ENCODE peak calls at places on chromosomes 16 and 17, in ten cellular contexts. J is activated CD4-positive, alpha-beta T cell treated with anti-CD3 and anti-CD28 coated beads for 24 hours; A is fibroblast of pulmonary artery; R is EH; V is RWPE1; C is NCI-H2081; Z is neural crest cell; T is NCI-H2107; X is RPMI7951; D is T-helper 1 cell. P is an unnamed sample.

GRCh38 chr17:64707077-64707591 is 45.0 kb upstream of the SMURF2 start:
- DNase-seq in J (no peak), A (peak), R (peak), V (peak), C (no peak), Z (no peak), T (no peak), X (peak), D (no peak), P (peak)

GRCh38 chr17:36943250-36944220 is 5.2 kb upstream of the AATF start:
- DNase-seq in J (no peak), A (no peak), R (no peak), V (no peak), C (no peak), Z (no peak), T (no peak), X (no peak), D (no peak), P (no peak)

GRCh38 chr16:30793508-30794069 is 6.6 kb upstream of the ZNF629 start:
- DNase-seq in J (no peak), A (no peak), R (no peak), V (no peak), C (no peak), Z (no peak), T (no peak), X (no peak), D (no peak), P (no peak)

GRCh38 chr16:69294051-69294450 is 17.1 kb upstream of the VPS4A start:
- DNase-seq in J (no peak), A (no peak), R (peak), V (no peak), C (no peak), Z (no peak), T (no peak), X (no peak), D (no peak), P (no peak)

GRCh38 chr16:1432388-1433262 is 1.7 kb downstream of the PERCC1 start:
- DNase-seq in J (no peak), A (no peak), R (no peak), V (no peak), C (no peak), Z (no peak), T (no peak), X (no peak), D (no peak), P (no peak)

GRCh38 chr16:78768226-78768625 is 668.8 kb downstream of the WWOX start:
- DNase-seq in J (no peak), A (no peak), R (no peak), V (no peak), C (no peak), Z (no peak), T (no peak), X (no peak), D (no peak), P (no peak)

GRCh38 chr17:31558748-31559646 is 167.5 kb downstream of the RAB11FIP4 start:
- DNase-seq in J (peak), A (peak), R (peak), V (peak), C (peak), Z (peak), T (no peak), X (peak), D (peak), P (peak)

GRCh38 chr16:86585821-86586611 is 7.7 kb downstream of the FOXL1 start:
- DNase-seq in J (no peak), A (no peak), R (peak), V (no peak), C (no peak), Z (no peak), T (no peak), X (peak), D (no peak), P (no peak)

GRCh38 chr16:4847774-4848587 is 700 bp downstream of the UBN1 start:
- DNase-seq in J (peak), A (peak), R (peak), V (peak), C (no peak), Z (peak), T (peak), X (peak), D (peak), P (peak)

GRCh38 chr17:67601897-67602296 is 115.8 kb upstream of the NOL11 start:
- DNase-seq in J (no peak), A (peak), R (no peak), V (no peak), C (no peak), Z (no peak), T (no peak), X (peak), D (no peak), P (no peak)

GRCh38 chr17:62681061-62681938 is 53.8 kb downstream of the MRC2 start:
- DNase-seq in J (no peak), A (no peak), R (no peak), V (no peak), C (no peak), Z (no peak), T (no peak), X (no peak), D (no peak), P (no peak)

GRCh38 chr17:77498875-77499698 is 358.3 kb downstream of the SEC14L1 start:
- DNase-seq in J (no peak), A (no peak), R (no peak), V (no peak), C (no peak), Z (no peak), T (no peak), X (no peak), D (no peak), P (no peak)

GRCh38 chr17:68749742-68750562 is 148.8 kb upstream of the FAM20A start:
- DNase-seq in J (no peak), A (no peak), R (no peak), V (no peak), C (no peak), Z (no peak), T (no peak), X (no peak), D (no peak), P (no peak)

GRCh38 chr17:61427567-61427966 is 24.7 kb upstream of the TBX4 start:
- DNase-seq in J (no peak), A (no peak), R (no peak), V (no peak), C (no peak), Z (no peak), T (no peak), X (no peak), D (no peak), P (no peak)

GRCh38 chr16:49276646-49277385 is 4.8 kb downstream of the CBLN1 start:
- DNase-seq in J (no peak), A (no peak), R (no peak), V (no peak), C (no peak), Z (no peak), T (no peak), X (no peak), D (no peak), P (no peak)

GRCh38 chr16:71574702-71575101 is 2.2 kb downstream of the TAT start:
- DNase-seq in J (no peak), A (no peak), R (no peak), V (no peak), C (no peak), Z (no peak), T (no peak), X (no peak), D (no peak), P (no peak)

GRCh38 chr16:81216706-81217105 is 21.8 kb upstream of the BCO1 start:
- DNase-seq in J (no peak), A (no peak), R (no peak), V (no peak), C (no peak), Z (no peak), T (peak), X (no peak), D (no peak), P (no peak)

GRCh38 chr17:79901131-79901530 is 61.9 kb upstream of the CBX4 start:
- DNase-seq in J (no peak), A (no peak), R (no peak), V (no peak), C (no peak), Z (no peak), T (no peak), X (no peak), D (no peak), P (no peak)

GRCh38 chr17:83182620-83183063 is 103.2 kb downstream of the METRNL start:
- DNase-seq in J (no peak), A (no peak), R (no peak), V (no peak), C (no peak), Z (no peak), T (no peak), X (no peak), D (no peak), P (no peak)

GRCh38 chr16:57899771-57900661 is 70.9 kb downstream of the CNGB1 start:
- DNase-seq in J (peak), A (peak), R (peak), V (peak), C (peak), Z (peak), T (peak), X (peak), D (peak), P (peak)

GRCh38 chr17:50855708-50856330 is 10.3 kb downstream of the TOB1 start:
- DNase-seq in J (no peak), A (no peak), R (no peak), V (no peak), C (no peak), Z (no peak), T (no peak), X (no peak), D (no peak), P (no peak)

GRCh38 chr17:41176744-41177387 is 1.2 kb downstream of the KRTAP4-2 start:
- DNase-seq in J (no peak), A (no peak), R (no peak), V (no peak), C (no peak), Z (no peak), T (no peak), X (no peak), D (no peak), P (no peak)

GRCh38 chr16:28309811-28310311 is 17.5 kb downstream of the SBK1 start:
- DNase-seq in J (peak), A (no peak), R (no peak), V (no peak), C (no peak), Z (no peak), T (no peak), X (no peak), D (peak), P (no peak)

GRCh38 chr17:33322063-33322462 is 29.0 kb upstream of the ASIC2 start:
- DNase-seq in J (no peak), A (no peak), R (peak), V (no peak), C (no peak), Z (no peak), T (no peak), X (no peak), D (no peak), P (no peak)

GRCh38 chr17:74919440-74920305 is 3.4 kb downstream of the USH1G start:
- DNase-seq in J (no peak), A (no peak), R (peak), V (no peak), C (no peak), Z (no peak), T (no peak), X (peak), D (no peak), P (peak)

GRCh38 chr16:76579277-76579676 is 302.1 kb downstream of the CNTNAP4 start:
- DNase-seq in J (no peak), A (no peak), R (no peak), V (no peak), C (no peak), Z (no peak), T (no peak), X (peak), D (no peak), P (no peak)

GRCh38 chr17:69733171-69734014 is 318.9 kb downstream of the MAP2K6 start:
- DNase-seq in J (no peak), A (peak), R (peak), V (peak), C (no peak), Z (no peak), T (no peak), X (peak), D (no peak), P (no peak)

GRCh38 chr16:71883849-71884638 is at the start of gene ZNF821:
- DNase-seq in J (peak), A (peak), R (peak), V (peak), C (peak), Z (peak), T (peak), X (peak), D (peak), P (peak)

GRCh38 chr17:43453331-43453812 is 30.4 kb upstream of the DHX8 start:
- DNase-seq in J (no peak), A (no peak), R (no peak), V (no peak), C (no peak), Z (no peak), T (no peak), X (no peak), D (no peak), P (no peak)

GRCh38 chr17:73546121-73546520 is 98.1 kb downstream of the SDK2 start:
- DNase-seq in J (no peak), A (no peak), R (no peak), V (peak), C (no peak), Z (no peak), T (no peak), X (no peak), D (no peak), P (no peak)

GRCh38 chr16:67535201-67535600 is 6.6 kb downstream of the RIPOR1 start:
- DNase-seq in J (no peak), A (no peak), R (no peak), V (no peak), C (no peak), Z (no peak), T (no peak), X (no peak), D (no peak), P (no peak)

GRCh38 chr16:48531011-48531962 is 78.7 kb downstream of the N4BP1 start:
- DNase-seq in J (no peak), A (no peak), R (peak), V (no peak), C (no peak), Z (no peak), T (no peak), X (peak), D (no peak), P (no peak)

GRCh38 chr16:78102865-78103264 is 3.4 kb downstream of the WWOX start:
- DNase-seq in J (no peak), A (no peak), R (no peak), V (no peak), C (no peak), Z (no peak), T (no peak), X (no peak), D (no peak), P (no peak)

GRCh38 chr17:72567774-72568173 is 447.0 kb downstream of the SOX9 start:
- DNase-seq in J (no peak), A (no peak), R (no peak), V (no peak), C (peak), Z (no peak), T (no peak), X (no peak), D (no peak), P (no peak)

GRCh38 chr17:4198995-4199394 is 56.0 kb downstream of the CYB5D2 start:
- DNase-seq in J (no peak), A (no peak), R (no peak), V (no peak), C (no peak), Z (no peak), T (no peak), X (no peak), D (no peak), P (no peak)

GRCh38 chr17:73256220-73256619 is 5.5 kb downstream of the CPSF4L start:
- DNase-seq in J (no peak), A (no peak), R (no peak), V (no peak), C (no peak), Z (no peak), T (no peak), X (no peak), D (no peak), P (no peak)

GRCh38 chr16:23842137-23842600 is 6.4 kb downstream of the PRKCB start:
- DNase-seq in J (no peak), A (no peak), R (no peak), V (no peak), C (no peak), Z (no peak), T (no peak), X (no peak), D (no peak), P (no peak)

GRCh38 chr16:24909856-24910255 is 64.1 kb downstream of the SLC5A11 start:
- DNase-seq in J (no peak), A (no peak), R (no peak), V (no peak), C (no peak), Z (no peak), T (no peak), X (no peak), D (no peak), P (no peak)

GRCh38 chr16:11636172-11636721 is 32.0 kb upstream of the SNN start:
- DNase-seq in J (no peak), A (no peak), R (no peak), V (peak), C (peak), Z (no peak), T (no peak), X (no peak), D (no peak), P (peak)

GRCh38 chr17:49223517-49224197 is 6.9 kb downstream of the PHOSPHO1 start:
- DNase-seq in J (peak), A (peak), R (peak), V (peak), C (peak), Z (peak), T (no peak), X (peak), D (peak), P (peak)

P was measured in PC-9.